ENCODE peak calls at places on chromosome 4, in ten cellular contexts. I, G, F, P, Y, Z, T, E, A and O are unnamed samples.

GRCh38 chr4:127155121-127155520 is 477.6 kb upstream of the INTU start:
- DNase-seq in I (no peak), G (no peak), F (no peak), P (no peak), Y (no peak), Z (no peak), T (no peak), E (no peak), A (no peak), O (no peak)

GRCh38 chr4:21882050-21882839 is 66.3 kb downstream of the KCNIP4 start:
- DNase-seq in I (no peak), G (no peak), F (no peak), P (no peak), Y (no peak), Z (peak; percentile 17), T (no peak), E (no peak), A (no peak), O (no peak)

GRCh38 chr4:143355540-143356217 is 19.0 kb downstream of the GAB1 start:
- DNase-seq in I (no peak), G (no peak), F (no peak), P (no peak), Y (no peak), Z (no peak), T (no peak), E (no peak), A (no peak), O (no peak)

GRCh38 chr4:89249716-89250361 is 57.8 kb downstream of the GPRIN3 start:
- DNase-seq in I (no peak), G (no peak), F (peak; percentile 39), P (no peak), Y (no peak), Z (no peak), T (no peak), E (no peak), A (no peak), O (no peak)

GRCh38 chr4:139761461-139761860 is 95.8 kb downstream of the MGST2 start:
- DNase-seq in I (no peak), G (no peak), F (no peak), P (peak; percentile 33), Y (no peak), Z (no peak), T (peak; percentile 46), E (peak; percentile 31), A (no peak), O (no peak)

GRCh38 chr4:21083413-21083812 is 383.2 kb downstream of the PACRGL start:
- DNase-seq in I (no peak), G (no peak), F (no peak), P (no peak), Y (no peak), Z (no peak), T (no peak), E (no peak), A (no peak), O (no peak)

GRCh38 chr4:56531149-56531770 is 25.7 kb downstream of the ARL9 start:
- DNase-seq in I (no peak), G (no peak), F (no peak), P (no peak), Y (no peak), Z (no peak), T (no peak), E (no peak), A (no peak), O (no peak)

GRCh38 chr4:184439856-184440592 is 34.3 kb downstream of the IRF2 start:
- DNase-seq in I (peak; percentile 15), G (no peak), F (no peak), P (no peak), Y (no peak), Z (peak; percentile 59), T (peak; percentile 39), E (no peak), A (no peak), O (no peak)

GRCh38 chr4:139229534-139230039 is 50.4 kb downstream of the MGARP start:
- DNase-seq in I (no peak), G (no peak), F (no peak), P (no peak), Y (no peak), Z (peak; percentile 81), T (peak; percentile 84), E (peak; percentile 49), A (peak; percentile 8), O (no peak)

GRCh38 chr4:102734591-102735385 is 26.0 kb downstream of the MANBA start:
- DNase-seq in I (no peak), G (no peak), F (no peak), P (no peak), Y (no peak), Z (peak; percentile 24), T (peak; percentile 41), E (no peak), A (no peak), O (no peak)

GRCh38 chr4:6916587-6917444 is 7.2 kb downstream of the TBC1D14 start:
- DNase-seq in I (no peak), G (peak; percentile 91), F (no peak), P (no peak), Y (no peak), Z (no peak), T (peak; percentile 62), E (peak; percentile 31), A (peak; percentile 30), O (no peak)

GRCh38 chr4:179130122-179130714 is 1688.0 kb upstream of the AGA start:
- DNase-seq in I (no peak), G (no peak), F (no peak), P (no peak), Y (no peak), Z (no peak), T (no peak), E (no peak), A (no peak), O (no peak)

GRCh38 chr4:176222149-176222548 is 26.8 kb upstream of the SPATA4 start:
- DNase-seq in I (no peak), G (no peak), F (no peak), P (no peak), Y (no peak), Z (no peak), T (no peak), E (no peak), A (no peak), O (no peak)

DNA sequence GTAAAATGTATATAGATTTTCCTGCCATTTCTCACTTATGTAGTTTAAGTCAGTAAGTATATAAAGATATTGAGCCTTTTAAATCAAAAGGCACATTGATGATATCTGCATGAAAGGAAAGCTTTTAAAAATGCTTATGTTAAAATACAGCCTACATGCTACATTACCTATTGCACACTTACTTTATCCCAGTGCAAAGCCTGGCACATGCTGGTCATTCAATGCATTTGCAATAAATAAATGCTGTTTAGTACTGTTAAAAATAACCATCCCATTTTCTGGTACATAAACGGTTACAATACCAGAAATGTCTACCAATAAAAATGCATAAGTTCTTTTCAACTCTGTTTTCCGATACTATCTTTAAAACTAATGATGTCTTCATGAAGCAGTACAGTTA is 22.1 kb upstream of the SPATA4 start:
- DNase-seq in I (no peak), G (no peak), F (no peak), P (no peak), Y (no peak), Z (no peak), T (no peak), E (no peak), A (no peak), O (no peak)
- TF ChIP-seq CTCF in I (no peak), G (no peak), F (no peak), P (no peak), Y (no peak), Z (no peak), T (no peak), E (no peak), A (no peak), O (no peak)

GRCh38 chr4:158065603-158066002 is 107.2 kb downstream of the GASK1B start:
- DNase-seq in I (no peak), G (no peak), F (no peak), P (no peak), Y (no peak), Z (no peak), T (no peak), E (no peak), A (no peak), O (no peak)

GRCh38 chr4:158067646-158068045 is 105.2 kb downstream of the GASK1B start:
- DNase-seq in I (no peak), G (no peak), F (no peak), P (no peak), Y (no peak), Z (no peak), T (peak; percentile 20), E (no peak), A (no peak), O (peak; percentile 40)

GRCh38 chr4:158068063-158068462 is 104.8 kb downstream of the GASK1B start:
- DNase-seq in I (no peak), G (no peak), F (no peak), P (no peak), Y (no peak), Z (no peak), T (peak; percentile 62), E (no peak), A (no peak), O (no peak)

DNA sequence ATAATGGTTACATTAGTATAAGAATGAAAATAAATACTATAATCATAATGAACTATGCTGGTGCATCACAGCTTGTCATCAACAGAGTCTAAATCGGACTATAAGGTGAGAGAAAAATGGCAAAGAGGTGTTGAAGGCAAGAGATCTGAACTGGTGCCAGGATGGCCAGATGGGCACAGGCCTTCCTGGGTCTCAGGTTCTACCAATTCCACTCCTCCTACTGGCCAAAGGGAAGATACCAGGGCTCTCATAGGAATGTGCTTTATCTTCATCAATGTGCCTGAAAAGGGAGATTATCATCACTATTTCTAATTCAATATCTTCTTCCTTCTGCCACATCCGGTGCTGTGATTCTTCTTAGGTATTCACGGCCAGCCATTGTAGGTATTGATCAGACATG is 107.6 kb downstream of the GASK1B start:
- DNase-seq in I (no peak), G (no peak), F (no peak), P (no peak), Y (no peak), Z (no peak), T (no peak), E (no peak), A (no peak), O (no peak)
- TF ChIP-seq CTCF in I (no peak), G (no peak), F (no peak), P (no peak), Y (peak; percentile 28), Z (no peak), T (peak; percentile 27), E (no peak), A (no peak), O (no peak)

DNA sequence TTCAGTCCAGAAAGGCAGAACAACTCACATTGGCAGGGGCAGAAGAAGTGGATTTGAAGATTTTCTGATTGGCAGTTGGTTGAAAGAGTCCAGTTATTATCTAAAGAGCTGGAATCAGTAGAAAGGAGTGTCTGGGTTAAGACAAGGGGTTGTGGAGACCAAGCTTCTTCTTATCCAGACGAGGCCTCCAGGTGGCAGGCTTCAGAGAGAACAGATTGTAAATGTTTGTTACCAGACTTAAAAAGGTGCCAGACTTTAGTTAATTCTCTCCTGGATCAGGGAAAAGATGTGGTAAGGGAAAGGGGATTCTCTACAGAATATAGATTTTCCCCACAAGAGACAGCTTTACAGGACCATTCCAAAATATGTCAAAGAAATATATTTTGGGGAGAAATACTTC is 36.7 kb upstream of the TLR3 start:
- DNase-seq in I (no peak), G (no peak), F (no peak), P (no peak), Y (no peak), Z (no peak), T (peak; percentile 58), E (peak; percentile 17), A (no peak), O (no peak)
- TF ChIP-seq CTCF in I (peak; percentile 21), G (no peak), F (no peak), P (no peak), Y (no peak), Z (no peak), T (peak; percentile 52), E (no peak), A (no peak), O (no peak)

GRCh38 chr4:108637856-108638255 is 12.5 kb upstream of the OSTC start:
- DNase-seq in I (no peak), G (no peak), F (no peak), P (no peak), Y (no peak), Z (no peak), T (peak; percentile 42), E (no peak), A (no peak), O (no peak)
- TF ChIP-seq CTCF in I (no peak), G (no peak), F (no peak), P (no peak), Y (no peak), Z (no peak), T (peak; percentile 34), E (no peak), A (no peak), O (peak; percentile 34)